ENCODE peak calls at places on chromosomes 11 and 22, in seven cellular contexts. O is mesothelial cell of epicardium; T is activated naive CD4-positive, alpha-beta T cell; N is thoracic aorta; C is HCT116; L is GM12891; B is ureter. D is an unnamed sample.
A peak's percentile ranks its signal among the peaks of the same experiment; 100 is the strongest.

GRCh38 chr22:18057568-18058209 is 20.1 kb upstream of the PEX26 start:
- DNase-seq in O (no peak), T (no peak), C (peak; percentile 61), N (peak; percentile 84), L (no peak), B (peak; percentile 79), D (peak; percentile 90)

GRCh38 chr11:93796424-93796823 is 12.3 kb downstream of the MED17 start:
- DNase-seq in C (no peak), L (no peak), O (no peak), N (no peak), B (no peak), T (no peak), D (no peak)

GRCh38 chr22:26673485-26673884 is 16.1 kb downstream of the MIAT start:
- DNase-seq in N (no peak), L (no peak), B (peak; percentile 58), T (no peak), O (no peak), C (no peak), D (no peak)

GRCh38 chr11:76768091-76769047 is 14.8 kb upstream of the TSKU start:
- DNase-seq in B (no peak), L (no peak), T (no peak), N (no peak), C (no peak), O (no peak), D (peak; percentile 62)

GRCh38 chr11:77191823-77192495 is 63.9 kb downstream of the MYO7A start:
- DNase-seq in L (peak; percentile 70), C (peak; percentile 93), O (peak; percentile 85), B (peak; percentile 77), N (no peak), T (no peak), D (peak; percentile 81)

GRCh38 chr22:27419473-27419872 is 382.1 kb downstream of the MN1 start:
- DNase-seq in B (no peak), C (no peak), T (no peak), O (no peak), L (no peak), N (no peak), D (no peak)

GRCh38 chr11:34787899-34788298 is 128.3 kb downstream of the APIP start:
- DNase-seq in C (no peak), L (no peak), B (no peak), N (no peak), O (no peak), T (no peak), D (no peak)

GRCh38 chr11:1218256-1218787 is 4.5 kb upstream of the MUC5B start:
- DNase-seq in N (no peak), O (no peak), B (no peak), L (no peak), C (no peak), T (no peak), D (no peak)

GRCh38 chr11:95398437-95399112 is 167.6 kb upstream of the SESN3 start:
- DNase-seq in O (no peak), T (no peak), B (no peak), N (no peak), C (no peak), L (no peak), D (no peak)